ENCODE peak calls at places on chromosomes 6 and 20, in ten cellular contexts. E is thoracic aorta, X is GM06990, Y is fibroblast of mammary gland, S is left ventricle myocardium inferior, P is HFF-Myc, W is nephron progenitor cell, F is lower leg skin, M is tibial nerve, T is mucosa of descending colon. V is an unnamed sample.

GRCh38 chr20:52193133-52193532 is 1.6 kb upstream of the ZFP64 start:
- DNase-seq in E (no peak), X (no peak), Y (no peak), S (no peak), P (no peak), W (no peak), F (no peak), M (no peak), T (no peak), V (no peak)

GRCh38 chr20:14582855-14583254 is 245.4 kb upstream of the FLRT3 start:
- DNase-seq in E (no peak), X (no peak), Y (peak), S (no peak), P (no peak), W (no peak), F (no peak), M (no peak), T (no peak), V (no peak)

GRCh38 chr6:56657364-56657763 is 14.7 kb upstream of the DST start:
- DNase-seq in E (no peak), X (no peak), Y (no peak), S (no peak), P (no peak), W (no peak), F (no peak), M (no peak), T (no peak), V (no peak)

GRCh38 chr6:119269266-119270103 is 80.1 kb downstream of the MAN1A1 start:
- DNase-seq in E (no peak), X (no peak), Y (no peak), S (no peak), P (no peak), W (no peak), F (no peak), M (no peak), T (no peak), V (no peak)

GRCh38 chr20:63094767-63095499 is 88.2 kb upstream of the BHLHE23 start:
- DNase-seq in E (no peak), X (no peak), Y (no peak), S (peak), P (no peak), W (peak), F (no peak), M (no peak), T (no peak), V (no peak)

GRCh38 chr20:51666126-51666525 is 102.1 kb downstream of the ATP9A start:
- DNase-seq in E (no peak), X (no peak), Y (no peak), S (no peak), P (no peak), W (no peak), F (no peak), M (no peak), T (no peak), V (no peak)

GRCh38 chr6:63447134-63447533 is 125.1 kb upstream of the LOC128125822 start:
- DNase-seq in E (no peak), X (no peak), Y (no peak), S (no peak), P (no peak), W (no peak), F (no peak), M (no peak), T (no peak), V (no peak)

GRCh38 chr6:170210651-170211403 is 80.1 kb downstream of the DLL1 start:
- DNase-seq in E (no peak), X (no peak), Y (no peak), S (no peak), P (no peak), W (no peak), F (no peak), M (no peak), T (no peak), V (no peak)

GRCh38 chr20:37576911-37577310 is 49.2 kb upstream of the BLCAP start:
- DNase-seq in E (no peak), X (no peak), Y (no peak), S (no peak), P (no peak), W (no peak), F (no peak), M (no peak), T (no peak), V (no peak)

GRCh38 chr6:139482184-139482751 is 107.8 kb upstream of the CITED2 start:
- DNase-seq in E (no peak), X (no peak), Y (peak), S (no peak), P (no peak), W (peak), F (no peak), M (no peak), T (no peak), V (peak)

GRCh38 chr6:25342784-25343183 is 63.6 kb downstream of the CARMIL1 start:
- DNase-seq in E (no peak), X (no peak), Y (peak), S (no peak), P (no peak), W (no peak), F (no peak), M (no peak), T (no peak), V (peak)

GRCh38 chr6:4355241-4355640 is 219.9 kb upstream of the ECI2 start:
- DNase-seq in E (no peak), X (no peak), Y (peak), S (no peak), P (no peak), W (no peak), F (no peak), M (no peak), T (no peak), V (peak)

GRCh38 chr20:31573555-31574295 is 31.4 kb upstream of the ID1 start:
- DNase-seq in E (no peak), X (no peak), Y (no peak), S (no peak), P (no peak), W (no peak), F (no peak), M (no peak), T (peak), V (peak)

GRCh38 chr6:157236040-157236725 is 87.1 kb downstream of the TMEM242 start:
- DNase-seq in E (no peak), X (no peak), Y (no peak), S (no peak), P (no peak), W (peak), F (no peak), M (no peak), T (no peak), V (no peak)

GRCh38 chr6:33854572-33855030 is 50.8 kb upstream of the MLN start:
- DNase-seq in E (no peak), X (no peak), Y (no peak), S (no peak), P (no peak), W (peak), F (no peak), M (no peak), T (no peak), V (no peak)

GRCh38 chr6:150204705-150205472 is 62.0 kb downstream of the PPP1R14C start:
- DNase-seq in E (no peak), X (no peak), Y (no peak), S (peak), P (no peak), W (no peak), F (no peak), M (no peak), T (no peak), V (no peak)

GRCh38 chr6:55293116-55293515 is 34.2 kb upstream of the GFRAL start:
- DNase-seq in E (no peak), X (peak), Y (peak), S (no peak), P (no peak), W (no peak), F (no peak), M (no peak), T (no peak), V (peak)
- TF ChIP-seq CTCF in E (no peak), X (peak), Y (peak), S (peak), P (peak), W (peak), F (no peak), M (no peak), T (no peak), V (peak)

DNA sequence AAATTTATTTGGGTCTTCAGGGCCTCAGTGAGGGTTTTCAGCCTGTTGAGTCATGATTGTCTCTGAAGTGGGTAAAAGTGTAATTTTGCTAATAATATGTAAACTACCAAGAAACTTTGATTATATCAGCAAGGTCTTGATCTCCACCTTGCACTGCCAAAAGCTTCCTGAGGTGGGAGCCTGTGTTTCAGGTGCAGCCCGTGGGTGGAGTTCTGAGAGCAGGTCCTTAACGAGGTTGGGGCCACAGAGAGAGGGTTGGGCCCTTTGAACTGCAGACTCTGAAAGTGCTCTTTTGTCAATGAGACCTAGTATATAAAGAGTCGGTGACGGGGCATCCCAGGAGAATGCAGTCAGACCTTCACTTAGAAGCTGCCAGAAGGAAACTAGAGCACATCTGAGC is 129.7 kb upstream of the MAP3K4 start:
- DNase-seq in E (no peak), X (no peak), Y (no peak), S (no peak), P (no peak), W (no peak), F (no peak), M (no peak), T (no peak), V (no peak)
- TF ChIP-seq CTCF in E (no peak), X (no peak), Y (no peak), S (no peak), P (no peak), W (no peak), F (no peak), M (no peak), T (no peak), V (no peak)

GRCh38 chr20:61979090-61979489 is 86.6 kb downstream of the TAF4 start:
- DNase-seq in E (no peak), X (no peak), Y (no peak), S (no peak), P (no peak), W (no peak), F (no peak), M (no peak), T (no peak), V (no peak)

GRCh38 chr20:61982951-61983315 is 82.7 kb downstream of the TAF4 start:
- DNase-seq in E (no peak), X (no peak), Y (no peak), S (no peak), P (no peak), W (no peak), F (no peak), M (no peak), T (no peak), V (no peak)

GRCh38 chr20:61979701-61980635 is 85.7 kb downstream of the TAF4 start:
- DNase-seq in E (no peak), X (no peak), Y (no peak), S (no peak), P (no peak), W (no peak), F (no peak), M (no peak), T (no peak), V (no peak)

GRCh38 chr20:61982240-61982950 is 83.3 kb downstream of the TAF4 start:
- DNase-seq in E (no peak), X (no peak), Y (no peak), S (no peak), P (no peak), W (no peak), F (no peak), M (no peak), T (no peak), V (no peak)

DNA sequence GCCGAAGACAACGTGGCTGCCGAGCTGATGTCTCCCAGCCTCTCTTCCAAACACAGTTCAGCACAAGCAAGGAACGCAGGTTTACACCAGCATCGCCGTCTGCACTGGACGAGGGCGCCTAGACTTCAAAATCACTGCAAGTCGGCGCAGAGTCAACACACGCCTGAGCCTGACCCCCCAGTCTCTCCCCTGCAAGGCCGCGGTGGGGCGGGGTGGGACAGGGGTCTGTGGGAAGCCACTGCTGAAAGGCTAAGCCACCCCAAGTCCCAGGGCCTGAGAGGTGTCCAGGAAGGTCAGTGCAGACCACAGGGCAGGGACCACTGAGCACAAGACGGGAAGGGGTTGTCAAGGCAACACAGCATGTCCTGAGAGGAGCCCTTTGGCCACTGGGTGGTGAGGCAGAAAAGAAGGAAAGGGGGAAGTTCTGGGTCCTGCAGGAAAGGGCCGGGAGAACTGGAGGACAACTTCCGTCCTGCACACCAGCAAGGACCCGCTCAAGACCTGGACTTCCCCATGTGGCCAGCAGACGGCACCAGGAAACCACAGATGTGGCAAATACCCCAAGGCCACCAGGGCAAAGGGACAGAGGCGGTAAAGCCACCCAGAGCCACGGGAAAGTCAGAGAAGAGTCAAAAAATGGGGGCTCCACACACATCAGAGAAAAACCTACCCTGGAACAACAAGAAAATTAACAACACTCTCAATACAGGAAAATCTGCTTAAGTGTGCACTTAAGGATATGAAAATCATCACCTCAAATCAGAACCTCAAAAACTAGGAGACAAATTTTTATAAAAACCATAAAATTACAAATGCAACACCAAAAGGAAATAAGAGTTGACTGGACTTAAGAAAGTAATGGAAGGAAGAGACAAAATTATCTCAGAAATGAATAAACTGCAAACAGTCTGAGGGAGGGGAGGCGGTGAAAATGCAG is 84.8 kb downstream of the TAF4 start:
- DNase-seq in E (no peak), X (no peak), Y (peak), S (peak), P (peak), W (peak), F (no peak), M (no peak), T (peak), V (peak)
- TF ChIP-seq CTCF in E (no peak), X (peak), Y (peak), S (peak), P (peak), W (peak), F (no peak), M (peak), T (no peak), V (peak)

GRCh38 chr6:136383271-136383670 is 93.6 kb upstream of the BCLAF1 start:
- DNase-seq in E (no peak), X (no peak), Y (peak), S (no peak), P (no peak), W (no peak), F (no peak), M (no peak), T (no peak), V (peak)

GRCh38 chr6:136382676-136383075 is 93.0 kb upstream of the BCLAF1 start:
- DNase-seq in E (no peak), X (no peak), Y (no peak), S (no peak), P (no peak), W (no peak), F (no peak), M (no peak), T (no peak), V (no peak)

GRCh38 chr6:136378888-136379287 is 89.2 kb upstream of the BCLAF1 start:
- DNase-seq in E (no peak), X (no peak), Y (peak), S (no peak), P (no peak), W (no peak), F (no peak), M (no peak), T (peak), V (no peak)
- TF ChIP-seq CTCF in E (no peak), X (no peak), Y (peak), S (peak), P (no peak), W (no peak), F (no peak), M (no peak), T (no peak), V (peak)

GRCh38 chr20:44495802-44496481 is 20.3 kb downstream of the TTPAL start:
- DNase-seq in E (no peak), X (no peak), Y (peak), S (no peak), P (peak), W (no peak), F (no peak), M (no peak), T (no peak), V (peak)

GRCh38 chr20:44491635-44492395 is 16.1 kb downstream of the TTPAL start:
- DNase-seq in E (no peak), X (no peak), Y (peak), S (no peak), P (no peak), W (no peak), F (peak), M (peak), T (no peak), V (peak)

GRCh38 chr20:44494681-44495080 is 19.0 kb downstream of the TTPAL start:
- DNase-seq in E (no peak), X (no peak), Y (no peak), S (no peak), P (no peak), W (no peak), F (no peak), M (no peak), T (no peak), V (no peak)

GRCh38 chr20:44495257-44495656 is 19.6 kb downstream of the TTPAL start:
- DNase-seq in E (no peak), X (no peak), Y (peak), S (no peak), P (no peak), W (no peak), F (no peak), M (no peak), T (no peak), V (peak)

DNA sequence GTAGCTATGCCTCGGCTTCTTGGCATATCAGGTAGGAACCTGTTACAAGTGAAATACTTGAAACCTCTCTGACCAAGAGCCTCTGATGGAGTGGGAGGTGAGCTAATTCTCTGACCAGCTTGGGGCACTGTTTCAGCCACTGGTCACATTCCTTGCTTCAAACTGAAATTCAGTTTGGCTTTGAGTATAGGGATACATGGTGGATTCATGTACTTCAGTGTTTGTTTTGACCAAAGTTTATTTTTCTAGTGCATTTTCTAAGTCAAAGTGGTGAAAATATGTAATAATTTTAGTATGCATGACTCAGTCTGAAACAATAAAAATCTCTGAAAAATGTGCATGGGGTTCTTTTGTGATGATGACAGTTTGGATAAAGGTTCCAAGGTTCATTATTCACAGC is 18.6 kb downstream of the TTPAL start:
- DNase-seq in E (no peak), X (no peak), Y (peak), S (no peak), P (no peak), W (no peak), F (no peak), M (no peak), T (no peak), V (no peak)
- TF ChIP-seq CTCF in E (no peak), X (no peak), Y (no peak), S (no peak), P (no peak), W (no peak), F (no peak), M (no peak), T (no peak), V (no peak)

GRCh38 chr6:100724222-100724621 is 156.9 kb downstream of the ASCC3 start:
- DNase-seq in E (no peak), X (no peak), Y (no peak), S (no peak), P (no peak), W (no peak), F (no peak), M (no peak), T (no peak), V (peak)

GRCh38 chr6:100721256-100721655 is 159.9 kb downstream of the ASCC3 start:
- DNase-seq in E (no peak), X (no peak), Y (peak), S (no peak), P (no peak), W (no peak), F (no peak), M (no peak), T (no peak), V (peak)

GRCh38 chr6:100724696-100725095 is 156.4 kb downstream of the ASCC3 start:
- DNase-seq in E (no peak), X (no peak), Y (no peak), S (no peak), P (no peak), W (no peak), F (no peak), M (no peak), T (no peak), V (peak)

GRCh38 chr6:100719883-100720682 is 161.0 kb downstream of the ASCC3 start:
- DNase-seq in E (no peak), X (no peak), Y (peak), S (no peak), P (peak), W (no peak), F (no peak), M (no peak), T (no peak), V (peak)
- TF ChIP-seq CTCF in E (no peak), X (peak), Y (peak), S (peak), P (peak), W (peak), F (no peak), M (peak), T (no peak), V (peak)

V was measured in fibroblast of villous mesenchyme.